ENCODE peak calls at places on chromosomes 12 and 14, in nine cellular contexts. E is stomach, L is AG09319, F is T-helper 9 cell, Q is kidney glomerular epithelial cell, N is substantia nigra, I is heart right ventricle, V is activated gamma-delta T cell treated with Interleukin-2 at 50 U/mL for 16 hours, C is posterior cingulate gyrus. T is an unnamed sample.

GRCh38 chr12:2637371-2637770 is 157.4 kb upstream of the FKBP4 start:
- DNase-seq in E (no peak), L (no peak), F (no peak), Q (no peak), N (no peak), I (no peak), V (no peak), C (no peak), T (no peak)

GRCh38 chr14:51449666-51450061 is 202.0 kb upstream of the FRMD6 start:
- DNase-seq in E (no peak), L (no peak), F (no peak), Q (no peak), N (no peak), I (no peak), V (no peak), C (no peak), T (no peak)

GRCh38 chr14:69612014-69612758 is 790 bp downstream of the SUSD6 start:
- DNase-seq in E (no peak), L (no peak), F (peak), Q (peak), N (no peak), I (no peak), V (peak), C (no peak), T (peak)

GRCh38 chr14:102150083-102150482 is 10.4 kb downstream of the WDR20 start:
- DNase-seq in E (no peak), L (no peak), F (no peak), Q (no peak), N (no peak), I (no peak), V (no peak), C (no peak), T (no peak)

GRCh38 chr12:32891956-32892355 is 4.6 kb downstream of the PKP2 start:
- DNase-seq in E (no peak), L (no peak), F (no peak), Q (peak), N (no peak), I (no peak), V (no peak), C (no peak), T (no peak)

GRCh38 chr14:20350280-20350679 is 6.8 kb downstream of the PARP2 start:
- DNase-seq in E (no peak), L (no peak), F (no peak), Q (no peak), N (no peak), I (no peak), V (no peak), C (no peak), T (no peak)

GRCh38 chr14:103292426-103293374 is 41.3 kb upstream of the EIF5 start:
- DNase-seq in E (peak), L (peak), F (peak), Q (peak), N (peak), I (peak), V (peak), C (peak), T (peak)

GRCh38 chr14:100879782-100880181 is 23.7 kb downstream of the RTL1 start:
- DNase-seq in E (no peak), L (no peak), F (no peak), Q (no peak), N (no peak), I (no peak), V (no peak), C (peak), T (no peak)

GRCh38 chr12:47017901-47018479 is 61.4 kb upstream of the PCED1B start:
- DNase-seq in E (no peak), L (no peak), F (no peak), Q (no peak), N (no peak), I (no peak), V (no peak), C (no peak), T (no peak)

GRCh38 chr12:123075591-123076171 is 75.2 kb downstream of the PITPNM2 start:
- DNase-seq in E (peak), L (no peak), F (peak), Q (no peak), N (peak), I (no peak), V (peak), C (no peak), T (peak)

GRCh38 chr12:120234643-120235368 is 30.7 kb downstream of the PXN start:
- DNase-seq in E (peak), L (peak), F (no peak), Q (peak), N (peak), I (peak), V (no peak), C (peak), T (no peak)

T was measured in activated CD4-positive, alpha-beta T cell treated with anti-CD3 and anti-CD28 coated beads for 4 hours.